ENCODE peak calls at places on chromosomes 4 and X, in five cellular contexts. One of them, this sample, is unnamed.

GRCh38 chr4:37892641-37893040 is 1.8 kb downstream of the TBC1D1 start:
- DNase-seq in Peyer's patch: no peak
- DNase-seq in body of pancreas: peak; percentile 40
- DNase-seq in endodermal cell: no peak
- DNase-seq in CD8-positive, alpha-beta memory T cell: peak; percentile 64
- DNase-seq in this sample: no peak

GRCh38 chrX:22963186-22963585 is 36.6 kb upstream of the DDX53 start:
- DNase-seq in Peyer's patch: no peak
- DNase-seq in body of pancreas: no peak
- DNase-seq in endodermal cell: no peak
- DNase-seq in CD8-positive, alpha-beta memory T cell: no peak
- DNase-seq in this sample: peak; percentile 9

GRCh38 chrX:44344687-44345086 is 1.2 kb upstream of the EFHC2 start:
- DNase-seq in Peyer's patch: no peak
- DNase-seq in body of pancreas: no peak
- DNase-seq in endodermal cell: no peak
- DNase-seq in CD8-positive, alpha-beta memory T cell: peak; percentile 44
- DNase-seq in this sample: no peak

GRCh38 chr4:28225005-28225404 is 1364.4 kb downstream of the STIM2 start:
- DNase-seq in Peyer's patch: no peak
- DNase-seq in body of pancreas: peak; percentile 8
- DNase-seq in endodermal cell: peak; percentile 77
- DNase-seq in CD8-positive, alpha-beta memory T cell: no peak
- DNase-seq in this sample: peak; percentile 41

GRCh38 chrX:41734530-41734929 is 10.5 kb downstream of the GPR82 start:
- DNase-seq in Peyer's patch: no peak
- DNase-seq in body of pancreas: no peak
- DNase-seq in endodermal cell: peak; percentile 55
- DNase-seq in CD8-positive, alpha-beta memory T cell: no peak
- DNase-seq in this sample: no peak

GRCh38 chr4:72311291-72311690 is 257.7 kb downstream of the ADAMTS3 start:
- DNase-seq in Peyer's patch: no peak
- DNase-seq in body of pancreas: no peak
- DNase-seq in endodermal cell: no peak
- DNase-seq in CD8-positive, alpha-beta memory T cell: no peak
- DNase-seq in this sample: no peak

GRCh38 chr4:36651253-36651652 is 369.8 kb downstream of the DTHD1 start:
- DNase-seq in Peyer's patch: no peak
- DNase-seq in body of pancreas: no peak
- DNase-seq in endodermal cell: no peak
- DNase-seq in CD8-positive, alpha-beta memory T cell: no peak
- DNase-seq in this sample: no peak

GRCh38 chr4:182893490-182893889 is 23.7 kb downstream of the DCTD start:
- DNase-seq in Peyer's patch: no peak
- DNase-seq in body of pancreas: no peak
- DNase-seq in endodermal cell: no peak
- DNase-seq in CD8-positive, alpha-beta memory T cell: no peak
- DNase-seq in this sample: no peak

GRCh38 chr4:133624744-133625143 is 475.6 kb downstream of the PCDH10 start:
- DNase-seq in Peyer's patch: no peak
- DNase-seq in body of pancreas: no peak
- DNase-seq in endodermal cell: peak; percentile 65
- DNase-seq in CD8-positive, alpha-beta memory T cell: no peak
- DNase-seq in this sample: no peak

GRCh38 chrX:120365320-120365719 is 3.4 kb downstream of the ATP1B4 start:
- DNase-seq in Peyer's patch: peak; percentile 54
- DNase-seq in body of pancreas: peak; percentile 52
- DNase-seq in endodermal cell: peak; percentile 85
- DNase-seq in CD8-positive, alpha-beta memory T cell: peak; percentile 57
- DNase-seq in this sample: peak; percentile 1

GRCh38 chrX:19563746-19564145 is 48.4 kb upstream of the MAP3K15 start:
- DNase-seq in Peyer's patch: no peak
- DNase-seq in body of pancreas: no peak
- DNase-seq in endodermal cell: no peak
- DNase-seq in CD8-positive, alpha-beta memory T cell: no peak
- DNase-seq in this sample: no peak

GRCh38 chrX:134235236-134235635 is 1.7 kb upstream of the CCDC160 start:
- DNase-seq in Peyer's patch: no peak
- DNase-seq in body of pancreas: no peak
- DNase-seq in endodermal cell: no peak
- DNase-seq in CD8-positive, alpha-beta memory T cell: no peak
- DNase-seq in this sample: no peak

GRCh38 chr4:182179105-182179504 is 64.1 kb upstream of the TENM3 start:
- DNase-seq in Peyer's patch: no peak
- DNase-seq in body of pancreas: no peak
- DNase-seq in endodermal cell: no peak
- DNase-seq in CD8-positive, alpha-beta memory T cell: no peak
- DNase-seq in this sample: peak; percentile 87

GRCh38 chr4:134328741-134329140 is 127.2 kb upstream of the PABPC4L start:
- DNase-seq in Peyer's patch: no peak
- DNase-seq in body of pancreas: no peak
- DNase-seq in endodermal cell: peak; percentile 53
- DNase-seq in CD8-positive, alpha-beta memory T cell: no peak
- DNase-seq in this sample: no peak

GRCh38 chrX:143663755-143664154 is 27.9 kb upstream of the SLITRK4 start:
- DNase-seq in Peyer's patch: no peak
- DNase-seq in body of pancreas: peak; percentile 3
- DNase-seq in endodermal cell: no peak
- DNase-seq in CD8-positive, alpha-beta memory T cell: no peak
- DNase-seq in this sample: no peak

GRCh38 chr4:173461170-173461569 is 62.3 kb upstream of the SCRG1 start:
- DNase-seq in Peyer's patch: no peak
- DNase-seq in body of pancreas: no peak
- DNase-seq in endodermal cell: no peak
- DNase-seq in CD8-positive, alpha-beta memory T cell: no peak
- DNase-seq in this sample: peak; percentile 77

GRCh38 chr4:153465922-153466636 is at the start of gene TMEM131L:
- DNase-seq in Peyer's patch: peak; percentile 86
- DNase-seq in body of pancreas: peak; percentile 82
- DNase-seq in endodermal cell: peak; percentile 90
- DNase-seq in CD8-positive, alpha-beta memory T cell: peak; percentile 79
- DNase-seq in this sample: peak; percentile 64

GRCh38 chrX:94400488-94400887 is 726.5 kb downstream of the FAM133A start:
- DNase-seq in Peyer's patch: no peak
- DNase-seq in body of pancreas: no peak
- DNase-seq in endodermal cell: peak; percentile 68
- DNase-seq in CD8-positive, alpha-beta memory T cell: no peak
- DNase-seq in this sample: no peak

GRCh38 chr4:166091914-166092510 is 219.0 kb downstream of the TLL1 start:
- DNase-seq in Peyer's patch: no peak
- DNase-seq in body of pancreas: peak; percentile 26
- DNase-seq in endodermal cell: no peak
- DNase-seq in CD8-positive, alpha-beta memory T cell: no peak
- DNase-seq in this sample: peak; percentile 60

GRCh38 chrX:37873220-37873619 is 25.8 kb upstream of the DYNLT3 start:
- DNase-seq in Peyer's patch: no peak
- DNase-seq in body of pancreas: no peak
- DNase-seq in endodermal cell: no peak
- DNase-seq in CD8-positive, alpha-beta memory T cell: no peak
- DNase-seq in this sample: no peak

GRCh38 chr4:121156822-121157769 is 7.0 kb downstream of the TNIP3 start:
- DNase-seq in Peyer's patch: peak; percentile 50
- DNase-seq in body of pancreas: peak; percentile 29
- DNase-seq in endodermal cell: peak; percentile 87
- DNase-seq in CD8-positive, alpha-beta memory T cell: peak; percentile 49
- DNase-seq in this sample: peak; percentile 36

GRCh38 chr4:140654516-140654855 is 85.7 kb upstream of the UCP1 start:
- DNase-seq in Peyer's patch: no peak
- DNase-seq in body of pancreas: no peak
- DNase-seq in endodermal cell: no peak
- DNase-seq in CD8-positive, alpha-beta memory T cell: no peak
- DNase-seq in this sample: peak; percentile 29

GRCh38 chrX:11143931-11144678 is 33.0 kb downstream of the HCCS start:
- DNase-seq in Peyer's patch: no peak
- DNase-seq in body of pancreas: peak; percentile 76
- DNase-seq in endodermal cell: peak; percentile 77
- DNase-seq in CD8-positive, alpha-beta memory T cell: no peak
- DNase-seq in this sample: peak; percentile 54

GRCh38 chr4:183190900-183191527 is 92.0 kb downstream of the WWC2 start:
- DNase-seq in Peyer's patch: no peak
- DNase-seq in body of pancreas: no peak
- DNase-seq in endodermal cell: no peak
- DNase-seq in CD8-positive, alpha-beta memory T cell: no peak
- DNase-seq in this sample: no peak

GRCh38 chrX:50081282-50081955 is 119.4 kb downstream of the AKAP4 start:
- DNase-seq in Peyer's patch: peak; percentile 50
- DNase-seq in body of pancreas: peak; percentile 36
- DNase-seq in endodermal cell: peak; percentile 76
- DNase-seq in CD8-positive, alpha-beta memory T cell: no peak
- DNase-seq in this sample: peak; percentile 23

GRCh38 chr4:139958738-139959096 is 195.3 kb downstream of the MAML3 start:
- DNase-seq in Peyer's patch: no peak
- DNase-seq in body of pancreas: no peak
- DNase-seq in endodermal cell: no peak
- DNase-seq in CD8-positive, alpha-beta memory T cell: no peak
- DNase-seq in this sample: no peak

GRCh38 chrX:43882294-43882681 is at the start of gene MAOB:
- DNase-seq in Peyer's patch: peak; percentile 76
- DNase-seq in body of pancreas: peak; percentile 23
- DNase-seq in endodermal cell: peak; percentile 63
- DNase-seq in CD8-positive, alpha-beta memory T cell: no peak
- DNase-seq in this sample: no peak

GRCh38 chrX:139881130-139881529 is 51.7 kb downstream of the ATP11C start:
- DNase-seq in Peyer's patch: no peak
- DNase-seq in body of pancreas: no peak
- DNase-seq in endodermal cell: no peak
- DNase-seq in CD8-positive, alpha-beta memory T cell: no peak
- DNase-seq in this sample: peak; percentile 86

GRCh38 chr4:98689507-98690174 is 31.2 kb upstream of the TSPAN5 start:
- DNase-seq in Peyer's patch: no peak
- DNase-seq in body of pancreas: no peak
- DNase-seq in endodermal cell: no peak
- DNase-seq in CD8-positive, alpha-beta memory T cell: no peak
- DNase-seq in this sample: no peak

GRCh38 chrX:10648608-10649007 is 28.2 kb upstream of the MID1 start:
- DNase-seq in Peyer's patch: no peak
- DNase-seq in body of pancreas: peak; percentile 1
- DNase-seq in endodermal cell: no peak
- DNase-seq in CD8-positive, alpha-beta memory T cell: no peak
- DNase-seq in this sample: peak; percentile 76

GRCh38 chr4:72286185-72286584 is 254.4 kb downstream of the NPFFR2 start:
- DNase-seq in Peyer's patch: no peak
- DNase-seq in body of pancreas: no peak
- DNase-seq in endodermal cell: no peak
- DNase-seq in CD8-positive, alpha-beta memory T cell: no peak
- DNase-seq in this sample: peak; percentile 32

GRCh38 chrX:21745756-21746155 is 12.2 kb downstream of the SMPX start:
- DNase-seq in Peyer's patch: no peak
- DNase-seq in body of pancreas: peak; percentile 25
- DNase-seq in endodermal cell: peak; percentile 70
- DNase-seq in CD8-positive, alpha-beta memory T cell: no peak
- DNase-seq in this sample: no peak

GRCh38 chr4:40621229-40621591 is 8.5 kb downstream of the RBM47 start:
- DNase-seq in Peyer's patch: no peak
- DNase-seq in body of pancreas: no peak
- DNase-seq in endodermal cell: no peak
- DNase-seq in CD8-positive, alpha-beta memory T cell: no peak
- DNase-seq in this sample: no peak

GRCh38 chr4:53545238-53545637 is 46.0 kb downstream of the LNX1 start:
- DNase-seq in Peyer's patch: no peak
- DNase-seq in body of pancreas: no peak
- DNase-seq in endodermal cell: no peak
- DNase-seq in CD8-positive, alpha-beta memory T cell: no peak
- DNase-seq in this sample: no peak
- H3K9me3 ChIP-seq in Peyer's patch: no peaks in the 10 kb centered on the region
- H3K9me3 ChIP-seq in body of pancreas: no peaks in the 10 kb centered on the region
- H3K9me3 ChIP-seq in endodermal cell: no peaks in the 10 kb centered on the region
- H3K9me3 ChIP-seq in CD8-positive, alpha-beta memory T cell: no peaks in the 10 kb centered on the region
- H3K9me3 ChIP-seq in this sample: no peaks in the 10 kb centered on the region

DNA sequence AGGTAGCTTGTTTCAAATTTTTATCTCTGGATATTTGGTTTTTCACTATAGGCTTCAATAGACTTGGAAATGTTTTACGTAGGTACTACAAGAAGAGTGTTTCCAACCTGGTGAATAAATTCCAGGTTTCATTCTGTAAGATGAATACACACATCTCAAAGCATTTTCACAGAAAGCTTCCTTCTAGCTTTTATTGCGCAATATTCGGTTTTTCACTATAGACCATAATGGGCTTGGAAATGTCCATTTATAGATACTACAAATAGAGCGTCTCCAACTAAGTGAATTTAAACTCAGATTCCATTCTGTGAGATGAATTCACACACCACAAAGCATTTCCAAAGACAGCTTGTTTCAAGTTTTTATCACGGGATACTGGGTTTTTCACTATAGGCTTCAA is 857.7 kb upstream of the HS3ST1 start:
- DNase-seq in Peyer's patch: no peak
- DNase-seq in body of pancreas: no peak
- DNase-seq in endodermal cell: no peak
- DNase-seq in CD8-positive, alpha-beta memory T cell: no peak
- DNase-seq in this sample: no peak
- H3K9me3 ChIP-seq in Peyer's patch: no peaks in the 10 kb centered on the region
- H3K9me3 ChIP-seq in body of pancreas: no peaks in the 10 kb centered on the region
- H3K9me3 ChIP-seq in endodermal cell: peaks cover 36% of the 10 kb centered on the region
- H3K9me3 ChIP-seq in CD8-positive, alpha-beta memory T cell: no peaks in the 10 kb centered on the region
- H3K9me3 ChIP-seq in this sample: no peaks in the 10 kb centered on the region

GRCh38 chrX:1159515-1159914 is 52.9 kb downstream of the CRLF2 start:
- DNase-seq in Peyer's patch: no peak
- DNase-seq in body of pancreas: no peak
- DNase-seq in endodermal cell: no peak
- DNase-seq in CD8-positive, alpha-beta memory T cell: no peak
- DNase-seq in this sample: no peak
- H3K9me3 ChIP-seq in Peyer's patch: no peaks in the 10 kb centered on the region
- H3K9me3 ChIP-seq in body of pancreas: no peaks in the 10 kb centered on the region
- H3K9me3 ChIP-seq in endodermal cell: peaks cover 15% of the 10 kb centered on the region
- H3K9me3 ChIP-seq in CD8-positive, alpha-beta memory T cell: no peaks in the 10 kb centered on the region
- H3K9me3 ChIP-seq in this sample: no peaks in the 10 kb centered on the region

GRCh38 chrX:70168238-70169188 is 8.8 kb upstream of the DGAT2L6 start:
- DNase-seq in Peyer's patch: no peak
- DNase-seq in body of pancreas: peak; percentile 4
- DNase-seq in endodermal cell: peak; percentile 72
- DNase-seq in CD8-positive, alpha-beta memory T cell: no peak
- DNase-seq in this sample: peak; percentile 66
- H3K9me3 ChIP-seq in Peyer's patch: no peaks in the 10 kb centered on the region
- H3K9me3 ChIP-seq in body of pancreas: no peaks in the 10 kb centered on the region
- H3K9me3 ChIP-seq in endodermal cell: no peaks in the 10 kb centered on the region
- H3K9me3 ChIP-seq in CD8-positive, alpha-beta memory T cell: no peaks in the 10 kb centered on the region
- H3K9me3 ChIP-seq in this sample: no peaks in the 10 kb centered on the region

DNA sequence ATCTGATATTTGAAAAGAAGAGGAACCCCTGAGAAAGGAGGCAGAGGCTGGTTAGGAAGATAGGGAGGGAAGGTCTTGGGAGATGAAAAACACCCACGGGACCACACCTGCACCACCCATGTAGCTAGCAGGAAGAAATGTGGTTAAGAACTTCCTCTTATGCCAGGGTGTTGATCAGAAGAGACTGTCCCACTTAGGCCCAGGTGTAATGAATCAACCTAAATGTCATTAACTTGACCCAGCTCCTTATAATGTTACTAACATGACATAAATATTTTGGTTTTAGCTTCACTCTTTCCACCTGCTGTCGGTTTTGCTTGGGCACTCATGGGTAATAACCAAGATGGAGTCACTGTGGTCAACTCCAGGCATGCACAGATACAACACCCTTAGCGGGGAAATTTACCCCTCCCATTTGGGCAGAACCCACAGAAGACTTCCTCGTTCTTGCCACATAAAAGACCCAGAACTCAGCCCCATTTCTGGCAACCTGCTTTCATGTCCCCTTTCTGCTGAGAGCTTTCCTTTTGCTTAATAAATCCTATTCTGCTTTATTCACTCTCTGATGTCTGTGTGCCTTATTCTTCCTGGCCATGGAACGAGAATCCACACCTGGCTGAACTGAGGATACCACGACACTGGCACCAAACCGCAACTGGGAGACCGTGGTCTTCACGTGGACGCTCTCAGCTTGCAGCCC is 46.8 kb downstream of the ZNF141 start:
- DNase-seq in Peyer's patch: no peak
- DNase-seq in body of pancreas: no peak
- DNase-seq in endodermal cell: no peak
- DNase-seq in CD8-positive, alpha-beta memory T cell: no peak
- DNase-seq in this sample: no peak
- H3K9me3 ChIP-seq in Peyer's patch: peaks cover 98% of the 10 kb centered on the region
- H3K9me3 ChIP-seq in body of pancreas: peaks cover 67% of the 10 kb centered on the region
- H3K9me3 ChIP-seq in endodermal cell: peaks cover 53% of the 10 kb centered on the region
- H3K9me3 ChIP-seq in CD8-positive, alpha-beta memory T cell: peaks cover 46% of the 10 kb centered on the region
- H3K9me3 ChIP-seq in this sample: no peaks in the 10 kb centered on the region